ENCODE peak calls at places on chromosome 3, in nine cellular contexts. S is stimulated activated CD4-positive, alpha-beta T cell treated with anti-CD3 and anti-CD28 coated beads, Interleukin-12 subunit alpha, Interleukin-12 subunit beta, amount 100 ng/mL, for 24 hours; F is iPS-NIHi11; E is A172; G is occipital lobe; L is astrocyte of the cerebellum; Q is tibial artery; C is brain microvascular endothelial cell; A is dermis microvascular lymphatic vessel endothelial cell. V is an unnamed sample.

GRCh38 chr3:165148901-165149441 is 47.2 kb downstream of the SLITRK3 start:
- DNase-seq in S (no peak), C (no peak), Q (no peak), L (no peak), F (no peak), G (no peak), E (no peak), A (no peak), V (no peak)

GRCh38 chr3:170529346-170529745 is 56.5 kb downstream of the SLC7A14 start:
- DNase-seq in L (no peak), F (no peak), A (no peak), G (no peak), Q (no peak), C (no peak), E (no peak), S (no peak), V (no peak)

GRCh38 chr3:12964713-12965612 is 108.3 kb downstream of the IQSEC1 start:
- DNase-seq in G (no peak), Q (no peak), A (no peak), F (no peak), S (no peak), C (no peak), E (no peak), L (no peak), V (no peak)

GRCh38 chr3:142857056-142857455 is 31.8 kb downstream of the PCOLCE2 start:
- DNase-seq in L (no peak), G (peak), C (no peak), S (no peak), E (peak), Q (no peak), F (peak), A (no peak), V (peak)

GRCh38 chr3:167859610-167860009 is 124.1 kb downstream of the SERPINI1 start:
- DNase-seq in L (no peak), F (no peak), G (no peak), C (no peak), E (no peak), Q (no peak), A (no peak), S (no peak), V (no peak)

GRCh38 chr3:35502699-35503098 is 136.6 kb upstream of the ARPP21 start:
- DNase-seq in C (no peak), S (no peak), Q (no peak), A (no peak), L (no peak), F (no peak), G (no peak), E (no peak), V (no peak)

GRCh38 chr3:48248095-48248863 is 7.4 kb downstream of the ZNF589 start:
- DNase-seq in E (no peak), A (no peak), F (no peak), C (no peak), L (no peak), Q (no peak), G (no peak), S (no peak), V (no peak)

GRCh38 chr3:49717539-49718418 is 1.7 kb downstream of the AMIGO3 start:
- DNase-seq in E (no peak), C (no peak), F (no peak), A (no peak), L (no peak), G (no peak), S (no peak), Q (no peak), V (no peak)

GRCh38 chr3:193963808-193964516 is 172.0 kb upstream of the HES1 start:
- DNase-seq in C (no peak), F (no peak), G (no peak), S (no peak), A (no peak), Q (no peak), L (no peak), E (no peak), V (no peak)

GRCh38 chr3:34175636-34176186 is 377.3 kb downstream of the PDCD6IP start:
- DNase-seq in E (no peak), G (no peak), F (no peak), L (no peak), C (no peak), A (no peak), S (no peak), Q (no peak), V (no peak)

GRCh38 chr3:25781758-25782594 is 1.3 kb downstream of the NGLY1 start:
- DNase-seq in C (no peak), S (no peak), A (no peak), G (no peak), F (no peak), Q (no peak), E (no peak), L (no peak), V (no peak)

GRCh38 chr3:11548721-11549131 is 95.0 kb downstream of the VGLL4 start:
- DNase-seq in A (peak), Q (no peak), C (peak), S (no peak), L (peak), G (no peak), E (peak), F (peak), V (peak)

GRCh38 chr3:149564079-149564478 is 89.6 kb downstream of the TM4SF4 start:
- DNase-seq in Q (no peak), G (no peak), S (no peak), A (no peak), F (no peak), E (no peak), C (no peak), L (no peak), V (peak)

GRCh38 chr3:133487920-133488540 is 85.5 kb upstream of the CDV3 start:
- DNase-seq in G (no peak), Q (no peak), C (no peak), A (peak), S (peak), F (peak), L (no peak), E (no peak), V (no peak)

GRCh38 chr3:62101488-62101887 is 271.9 kb downstream of the FEZF2 start:
- DNase-seq in L (peak), Q (no peak), C (no peak), E (no peak), A (no peak), F (no peak), G (no peak), S (no peak), V (no peak)

GRCh38 chr3:140522653-140523380 is 155.0 kb upstream of the TRIM42 start:
- DNase-seq in C (no peak), L (no peak), S (no peak), G (no peak), E (no peak), F (no peak), A (no peak), Q (no peak), V (no peak)

GRCh38 chr3:143634991-143635390 is 213.3 kb downstream of the SLC9A9 start:
- DNase-seq in E (no peak), C (no peak), F (no peak), A (no peak), Q (no peak), S (no peak), G (peak), L (no peak), V (no peak)

GRCh38 chr3:46908986-46909534 is 31.5 kb downstream of the PTH1R start:
- DNase-seq in S (no peak), L (no peak), C (no peak), E (no peak), A (no peak), Q (peak), F (no peak), G (no peak), V (no peak)

GRCh38 chr3:192422998-192423349 is 304.4 kb downstream of the FGF12 start:
- DNase-seq in S (no peak), Q (no peak), A (no peak), G (no peak), C (no peak), F (no peak), L (peak), E (peak), V (peak)

GRCh38 chr3:134350861-134351311 is 23.4 kb downstream of the AMOTL2 start:
- DNase-seq in A (no peak), C (no peak), E (no peak), S (no peak), Q (no peak), G (no peak), L (no peak), F (no peak), V (no peak)

GRCh38 chr3:42190701-42191442 is 75.1 kb downstream of the CCK start:
- DNase-seq in Q (no peak), E (peak), G (peak), C (peak), A (peak), S (peak), L (peak), F (peak), V (peak)

GRCh38 chr3:119156868-119157267 is 10.9 kb downstream of the TEX55 start:
- DNase-seq in Q (no peak), L (no peak), F (no peak), C (no peak), E (no peak), S (no peak), A (no peak), G (no peak), V (no peak)

GRCh38 chr3:83934208-83935150 is 1024.3 kb upstream of the CADM2 start:
- DNase-seq in E (peak), A (no peak), F (no peak), C (no peak), Q (no peak), G (no peak), S (no peak), L (no peak), V (no peak)

GRCh38 chr3:73279-73678 is 123.3 kb upstream of the CHL1 start:
- DNase-seq in F (no peak), C (no peak), L (no peak), E (no peak), G (no peak), S (no peak), Q (no peak), A (no peak), V (no peak)

GRCh38 chr3:25856902-25857518 is 67.1 kb downstream of the OXSM start:
- DNase-seq in S (no peak), Q (no peak), C (peak), A (peak), E (peak), G (no peak), F (peak), L (peak), V (peak)

GRCh38 chr3:178455966-178456365 is 80.3 kb upstream of the KCNMB2 start:
- DNase-seq in A (no peak), S (no peak), F (no peak), Q (no peak), C (no peak), E (no peak), G (no peak), L (no peak), V (no peak)

GRCh38 chr3:36992806-36993325 is at the start of gene EPM2AIP1:
- DNase-seq in E (no peak), L (no peak), G (no peak), C (no peak), S (no peak), Q (peak), F (peak), A (no peak), V (no peak)

GRCh38 chr3:59769132-59769531 is 719.3 kb upstream of the CFAP20DC start:
- DNase-seq in E (no peak), G (no peak), A (no peak), L (no peak), S (no peak), Q (no peak), C (no peak), F (no peak), V (no peak)

GRCh38 chr3:14640157-14640562 is 11.4 kb upstream of the CCDC174 start:
- DNase-seq in S (no peak), C (no peak), F (no peak), E (peak), G (peak), L (no peak), Q (no peak), A (no peak), V (no peak)

GRCh38 chr3:171813897-171814460 is 3.7 kb upstream of the PLD1 start:
- DNase-seq in C (peak), F (no peak), Q (no peak), L (no peak), A (peak), S (peak), E (peak), G (no peak), V (peak)

GRCh38 chr3:114466816-114467215 is 173.0 kb downstream of the TIGIT start:
- DNase-seq in G (no peak), C (no peak), S (no peak), A (no peak), F (no peak), L (no peak), E (no peak), Q (no peak), V (no peak)

GRCh38 chr3:173743512-173743911 is 346.0 kb downstream of the NLGN1 start:
- DNase-seq in F (no peak), L (no peak), C (no peak), Q (no peak), G (no peak), E (no peak), S (no peak), A (no peak), V (no peak)

GRCh38 chr3:47370887-47371697 is 9.7 kb upstream of the PTPN23 start:
- DNase-seq in A (no peak), L (no peak), F (peak), E (no peak), S (peak), Q (peak), C (no peak), G (no peak), V (no peak)

GRCh38 chr3:185208836-185209235 is 45.0 kb downstream of the EHHADH start:
- DNase-seq in A (no peak), C (no peak), L (no peak), S (no peak), E (no peak), F (no peak), Q (no peak), G (no peak), V (no peak)

GRCh38 chr3:174440350-174440716 is 418.8 kb upstream of the NAALADL2 start:
- DNase-seq in A (no peak), F (no peak), E (no peak), C (no peak), L (peak), S (no peak), Q (no peak), G (no peak), V (no peak)

GRCh38 chr3:101870138-101870537 is 20.8 kb downstream of the NFKBIZ start:
- DNase-seq in Q (no peak), E (peak), G (no peak), L (no peak), C (no peak), S (no peak), A (no peak), F (no peak), V (no peak)

GRCh38 chr3:185865277-185865676 is 40.4 kb upstream of the IGF2BP2 start:
- DNase-seq in C (no peak), G (no peak), A (no peak), Q (no peak), F (no peak), S (no peak), L (no peak), E (no peak), V (no peak)